ENCODE peak calls at places on chromosome 22, in ten cellular contexts. O is astrocyte of the cerebellum, A is RWPE1, E is astrocyte of the spinal cord, C is kidney, U is pons, T is globus pallidus, B is endothelial cell, R is coronary artery, X is NCI-H524. Q is an unnamed sample.

GRCh38 chr22:45455212-45455611 is 41.7 kb downstream of the RIBC2 start:
- DNase-seq in O (no peak), A (no peak), E (no peak), C (peak), U (no peak), T (no peak), B (no peak), R (no peak), X (no peak), Q (no peak)

GRCh38 chr22:32413715-32414114 is 1.7 kb upstream of the RTCB start:
- DNase-seq in O (no peak), A (peak), E (peak), C (no peak), U (peak), T (no peak), B (peak), R (no peak), X (peak), Q (no peak)

GRCh38 chr22:19942071-19942885 is 660 bp upstream of the TXNRD2 start:
- DNase-seq in O (peak), A (no peak), E (peak), C (peak), U (peak), T (no peak), B (no peak), R (no peak), X (peak), Q (peak)

GRCh38 chr22:29765905-29766631 is 739 bp downstream of the ZMAT5 start:
- DNase-seq in O (no peak), A (no peak), E (no peak), C (peak), U (no peak), T (no peak), B (peak), R (no peak), X (peak), Q (no peak)

GRCh38 chr22:20495861-20496681 is 476 bp upstream of the KLHL22 start:
- DNase-seq in O (peak), A (peak), E (peak), C (peak), U (peak), T (peak), B (peak), R (peak), X (peak), Q (peak)

GRCh38 chr22:17733484-17733883 is 40.8 kb downstream of the BID start:
- DNase-seq in O (no peak), A (no peak), E (peak), C (no peak), U (no peak), T (no peak), B (no peak), R (no peak), X (no peak), Q (no peak)

GRCh38 chr22:26259510-26259909 is 90.2 kb downstream of the SEZ6L start:
- DNase-seq in O (no peak), A (peak), E (peak), C (no peak), U (no peak), T (no peak), B (peak), R (no peak), X (no peak), Q (no peak)

GRCh38 chr22:45878901-45879551 is 97.9 kb downstream of the WNT7B start:
- DNase-seq in O (no peak), A (no peak), E (no peak), C (peak), U (no peak), T (no peak), B (no peak), R (no peak), X (peak), Q (no peak)

GRCh38 chr22:46090631-46091201 is 59.6 kb upstream of the PPARA start:
- DNase-seq in O (no peak), A (no peak), E (peak), C (peak), U (no peak), T (no peak), B (no peak), R (peak), X (no peak), Q (no peak)

GRCh38 chr22:39962071-39962470 is 1.9 kb downstream of the TMA7B start:
- DNase-seq in O (no peak), A (no peak), E (peak), C (no peak), U (no peak), T (no peak), B (no peak), R (no peak), X (no peak), Q (no peak)

GRCh38 chr22:26213826-26214225 is 44.6 kb downstream of the SEZ6L start:
- DNase-seq in O (no peak), A (no peak), E (no peak), C (no peak), U (no peak), T (no peak), B (no peak), R (peak), X (no peak), Q (no peak)

GRCh38 chr22:48320048-48320655 is 1507.5 kb downstream of the BRD1 start:
- DNase-seq in O (no peak), A (no peak), E (no peak), C (peak), U (no peak), T (no peak), B (no peak), R (no peak), X (no peak), Q (no peak)

GRCh38 chr22:27331526-27332281 is 469.9 kb downstream of the MN1 start:
- DNase-seq in O (no peak), A (no peak), E (peak), C (peak), U (peak), T (peak), B (peak), R (peak), X (peak), Q (no peak)

GRCh38 chr22:42282943-42283287 is 12.5 kb upstream of the TCF20 start:
- DNase-seq in O (no peak), A (no peak), E (no peak), C (no peak), U (no peak), T (no peak), B (no peak), R (no peak), X (no peak), Q (no peak)

GRCh38 chr22:20583471-20583922 is 76.1 kb downstream of the MED15 start:
- DNase-seq in O (no peak), A (no peak), E (no peak), C (no peak), U (peak), T (peak), B (no peak), R (no peak), X (peak), Q (no peak)

GRCh38 chr22:36445158-36445668 is 36.2 kb downstream of the TXN2 start:
- DNase-seq in O (peak), A (no peak), E (peak), C (peak), U (no peak), T (no peak), B (no peak), R (no peak), X (no peak), Q (no peak)

GRCh38 chr22:36901411-36902142 is 11.9 kb upstream of the CSF2RB start:
- DNase-seq in O (no peak), A (no peak), E (no peak), C (no peak), U (no peak), T (no peak), B (no peak), R (no peak), X (no peak), Q (peak)

GRCh38 chr22:23565288-23565941 is 14.7 kb downstream of the IGLL1 start:
- DNase-seq in O (no peak), A (no peak), E (no peak), C (peak), U (no peak), T (no peak), B (no peak), R (no peak), X (peak), Q (peak)

GRCh38 chr22:17370036-17370765 is 941 bp downstream of the CECR2 start:
- DNase-seq in O (no peak), A (no peak), E (no peak), C (peak), U (no peak), T (peak), B (peak), R (no peak), X (peak), Q (no peak)

GRCh38 chr22:38148252-38148651 is 33.4 kb downstream of the PLA2G6 start:
- DNase-seq in O (peak), A (peak), E (peak), C (peak), U (no peak), T (no peak), B (no peak), R (no peak), X (no peak), Q (no peak)

GRCh38 chr22:38871360-38872171 is 450 bp downstream of the CBX6 start:
- DNase-seq in O (no peak), A (no peak), E (no peak), C (peak), U (no peak), T (no peak), B (no peak), R (peak), X (peak), Q (no peak)

GRCh38 chr22:44860311-44860710 is 107.9 kb downstream of the ARHGAP8 start:
- DNase-seq in O (no peak), A (no peak), E (no peak), C (peak), U (no peak), T (no peak), B (no peak), R (no peak), X (peak), Q (no peak)

GRCh38 chr22:22195265-22196017 is 49.1 kb upstream of the VPREB1 start:
- DNase-seq in O (peak), A (peak), E (peak), C (no peak), U (peak), T (no peak), B (peak), R (no peak), X (peak), Q (peak)

GRCh38 chr22:20624161-20624616 is 116.8 kb downstream of the MED15 start:
- DNase-seq in O (no peak), A (no peak), E (no peak), C (no peak), U (no peak), T (no peak), B (no peak), R (no peak), X (no peak), Q (no peak)

GRCh38 chr22:48750826-48751440 is 1076.7 kb downstream of the BRD1 start:
- DNase-seq in O (no peak), A (no peak), E (no peak), C (no peak), U (no peak), T (no peak), B (no peak), R (peak), X (no peak), Q (no peak)

GRCh38 chr22:24827305-24827704 is 21.3 kb downstream of the SGSM1 start:
- DNase-seq in O (no peak), A (no peak), E (no peak), C (no peak), U (no peak), T (no peak), B (no peak), R (no peak), X (no peak), Q (no peak)

GRCh38 chr22:36384766-36385400 is 2.9 kb downstream of the MYH9 start:
- DNase-seq in O (no peak), A (no peak), E (peak), C (no peak), U (no peak), T (peak), B (peak), R (no peak), X (no peak), Q (no peak)

GRCh38 chr22:47127441-47127871 is 365.0 kb downstream of the TBC1D22A start:
- DNase-seq in O (no peak), A (no peak), E (no peak), C (no peak), U (no peak), T (no peak), B (no peak), R (no peak), X (no peak), Q (no peak)

GRCh38 chr22:50175921-50176849 is 5.7 kb downstream of the PANX2 start:
- DNase-seq in O (no peak), A (no peak), E (no peak), C (no peak), U (no peak), T (no peak), B (no peak), R (no peak), X (no peak), Q (no peak)

GRCh38 chr22:25068701-25069100 is 116.2 kb downstream of the KIAA1671 start:
- DNase-seq in O (no peak), A (no peak), E (no peak), C (no peak), U (no peak), T (no peak), B (no peak), R (no peak), X (peak), Q (no peak)

GRCh38 chr22:39237276-39238123 is 7.3 kb downstream of the PDGFB start:
- DNase-seq in O (no peak), A (no peak), E (no peak), C (peak), U (no peak), T (no peak), B (no peak), R (no peak), X (no peak), Q (no peak)

GRCh38 chr22:20130739-20131592 is 638 bp upstream of the ZDHHC8 start:
- DNase-seq in O (peak), A (peak), E (peak), C (peak), U (peak), T (peak), B (peak), R (peak), X (peak), Q (no peak)

GRCh38 chr22:32649515-32650200 is 151.8 kb upstream of the TIMP3 start:
- DNase-seq in O (no peak), A (no peak), E (peak), C (no peak), U (no peak), T (no peak), B (no peak), R (no peak), X (no peak), Q (no peak)

GRCh38 chr22:28710889-28711285 is 30.7 kb downstream of the CHEK2 start:
- DNase-seq in O (no peak), A (no peak), E (no peak), C (no peak), U (no peak), T (no peak), B (no peak), R (no peak), X (peak), Q (no peak)

GRCh38 chr22:38710352-38710751 is 4.6 kb downstream of the GTPBP1 start:
- DNase-seq in O (no peak), A (no peak), E (no peak), C (no peak), U (no peak), T (no peak), B (no peak), R (no peak), X (no peak), Q (no peak)

GRCh38 chr22:42316988-42317387 is 46.5 kb upstream of the TCF20 start:
- DNase-seq in O (peak), A (peak), E (peak), C (no peak), U (no peak), T (no peak), B (no peak), R (no peak), X (no peak), Q (no peak)